ENCODE peak calls at places on chromosomes 12 and 14, in seven cellular contexts. L is DND-41, X is mesenchymal stem cell, Y is ascending aorta, R is astrocyte, G is GM23248, Q is IMR-90. D is an unnamed sample.

GRCh38 chr14:104388011-104388521 is 191.5 kb upstream of the C14orf180 start:
- DNase-seq in L (no peak), X (no peak), Y (no peak), R (no peak), G (no peak), Q (no peak), D (no peak)

GRCh38 chr14:69088523-69089445 is 64.1 kb downstream of the DCAF5 start:
- DNase-seq in L (no peak), X (peak; percentile 93), Y (no peak), R (peak; percentile 79), G (peak; percentile 89), Q (peak; percentile 70), D (peak; percentile 94)

GRCh38 chr14:101475468-101476257 is 85.6 kb upstream of the DIO3 start:
- DNase-seq in L (no peak), X (no peak), Y (no peak), R (peak; percentile 66), G (peak; percentile 87), Q (peak; percentile 81), D (peak; percentile 81)

GRCh38 chr14:53881161-53881846 is 75.3 kb downstream of the BMP4 start:
- DNase-seq in L (no peak), X (peak; percentile 87), Y (no peak), R (peak; percentile 70), G (no peak), Q (peak; percentile 56), D (peak; percentile 82)

GRCh38 chr14:22231022-22231421 is 358.0 kb downstream of the DAD1 start:
- DNase-seq in L (peak; percentile 47), X (no peak), Y (no peak), R (no peak), G (no peak), Q (no peak), D (no peak)

GRCh38 chr12:123856681-123857080 is 94.6 kb downstream of the DNAH10 start:
- DNase-seq in L (no peak), X (no peak), Y (no peak), R (no peak), G (no peak), Q (no peak), D (no peak)

GRCh38 chr14:22106700-22107697 is 433.4 kb upstream of the OR4E1 start:
- DNase-seq in L (no peak), X (no peak), Y (no peak), R (no peak), G (no peak), Q (peak; percentile 29), D (no peak)

GRCh38 chr12:98425859-98426258 is 89.5 kb upstream of the TMPO start:
- DNase-seq in L (no peak), X (no peak), Y (no peak), R (no peak), G (no peak), Q (no peak), D (no peak)

GRCh38 chr12:71054551-71054950 is 103.2 kb downstream of the TSPAN8 start:
- DNase-seq in L (no peak), X (no peak), Y (no peak), R (no peak), G (no peak), Q (no peak), D (no peak)

GRCh38 chr12:39272934-39273770 is 169.8 kb downstream of the KIF21A start:
- DNase-seq in L (peak; percentile 24), X (peak; percentile 72), Y (no peak), R (peak; percentile 27), G (peak; percentile 66), Q (peak; percentile 3), D (peak; percentile 74)

GRCh38 chr12:89135976-89136634 is 216.2 kb downstream of the DUSP6 start:
- DNase-seq in L (no peak), X (no peak), Y (no peak), R (peak; percentile 60), G (peak; percentile 83), Q (peak; percentile 70), D (no peak)

GRCh38 chr14:100827751-100828447 is 2.0 kb downstream of the MEG3 start:
- DNase-seq in L (no peak), X (no peak), Y (no peak), R (peak; percentile 88), G (peak; percentile 80), Q (peak; percentile 81), D (peak; percentile 85)

GRCh38 chr12:118160536-118160935 is 24.6 kb downstream of the PEBP1 start:
- DNase-seq in L (no peak), X (no peak), Y (no peak), R (no peak), G (no peak), Q (no peak), D (no peak)

GRCh38 chr14:78921856-78922255 is 751.7 kb downstream of the NRXN3 start:
- DNase-seq in L (no peak), X (peak; percentile 52), Y (no peak), R (peak; percentile 83), G (peak; percentile 16), Q (peak; percentile 88), D (peak; percentile 29)

GRCh38 chr12:131045705-131046460 is 92.2 kb downstream of the ADGRD1 start:
- DNase-seq in L (no peak), X (no peak), Y (no peak), R (no peak), G (no peak), Q (no peak), D (no peak)
- H3K4me3 ChIP-seq in L (no peak overlapping the region), X (no peak overlapping the region), Y (no peak overlapping the region), R (no peak overlapping the region), G (no peak overlapping the region), Q (no peak overlapping the region), D (no peak overlapping the region)

GRCh38 chr14:77306406-77307098 is 14.1 kb downstream of the POMT2 start:
- DNase-seq in L (no peak), X (peak; percentile 18), Y (no peak), R (peak; percentile 37), G (peak; percentile 21), Q (peak; percentile 21), D (peak; percentile 76)

GRCh38 chr14:77301103-77301502 is 19.6 kb downstream of the POMT2 start:
- DNase-seq in L (peak; percentile 54), X (peak; percentile 87), Y (no peak), R (peak; percentile 74), G (peak; percentile 84), Q (peak; percentile 85), D (peak; percentile 74)

GRCh38 chr14:77305696-77306095 is 15.0 kb downstream of the POMT2 start:
- DNase-seq in L (no peak), X (no peak), Y (no peak), R (no peak), G (no peak), Q (no peak), D (no peak)

GRCh38 chr14:77302926-77303325 is 17.8 kb downstream of the POMT2 start:
- DNase-seq in L (no peak), X (peak; percentile 95), Y (no peak), R (peak; percentile 77), G (peak; percentile 80), Q (peak; percentile 77), D (peak; percentile 46)

DNA sequence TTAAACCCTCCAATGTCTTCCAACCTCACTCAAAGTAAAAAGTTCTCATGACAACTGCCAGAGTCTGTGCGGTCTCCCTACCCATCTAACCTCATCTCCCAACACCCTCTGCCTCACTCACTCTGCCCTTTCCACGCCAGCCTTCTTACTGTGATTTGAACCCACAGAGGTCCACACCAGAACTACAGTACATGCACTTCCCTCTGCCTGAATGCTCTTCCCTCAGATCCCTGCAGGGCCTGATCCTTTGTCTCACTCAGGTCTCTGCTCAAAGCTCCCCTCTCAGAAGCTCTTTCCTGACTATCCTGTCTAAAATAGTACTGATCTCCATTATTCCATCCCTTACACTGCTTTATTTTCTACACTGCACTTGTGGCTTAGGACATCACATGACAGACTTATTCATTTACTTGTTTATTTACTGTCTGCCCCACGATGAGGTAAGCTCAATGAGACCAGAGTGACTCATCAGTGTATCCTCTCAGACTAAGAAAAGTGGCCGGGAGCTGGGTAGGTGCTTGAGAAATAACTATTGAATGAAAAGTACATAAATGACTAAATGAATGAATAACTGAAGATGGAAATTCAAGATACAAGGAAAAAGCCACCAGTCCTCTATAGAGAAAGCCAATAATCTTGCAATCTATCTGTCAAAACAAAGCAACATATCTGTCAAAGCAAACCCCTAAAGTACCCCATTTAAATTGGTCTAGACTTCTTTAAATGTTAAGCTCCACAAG is 17.1 kb downstream of the POMT2 start:
- DNase-seq in L (no peak), X (peak; percentile 99), Y (no peak), R (peak; percentile 97), G (peak; percentile 100), Q (peak; percentile 97), D (peak; percentile 97)
- H3K4me1 ChIP-seq in L (no peaks in the 10 kb centered on the region), X (peaks cover 24% of the 10 kb centered on the region), Y (peaks cover 6% of the 10 kb centered on the region), R (peaks cover 65% of the 10 kb centered on the region), G (peaks cover 41% of the 10 kb centered on the region), Q (peaks cover 12% of the 10 kb centered on the region), D (peaks cover 30% of the 10 kb centered on the region)

GRCh38 chr12:92034858-92035401 is 110.7 kb downstream of the BTG1 start:
- DNase-seq in L (peak; percentile 90), X (peak; percentile 86), Y (no peak), R (peak; percentile 71), G (peak; percentile 58), Q (peak; percentile 91), D (peak; percentile 69)

GRCh38 chr12:92034083-92034482 is 111.6 kb downstream of the BTG1 start:
- DNase-seq in L (peak; percentile 34), X (no peak), Y (no peak), R (no peak), G (no peak), Q (no peak), D (no peak)

GRCh38 chr12:92035477-92035876 is 110.2 kb downstream of the BTG1 start:
- DNase-seq in L (no peak), X (no peak), Y (no peak), R (no peak), G (no peak), Q (no peak), D (no peak)

GRCh38 chr12:92036771-92037453 is 108.7 kb downstream of the BTG1 start:
- DNase-seq in L (no peak), X (peak; percentile 37), Y (no peak), R (peak; percentile 52), G (no peak), Q (peak; percentile 67), D (peak; percentile 89)

DNA sequence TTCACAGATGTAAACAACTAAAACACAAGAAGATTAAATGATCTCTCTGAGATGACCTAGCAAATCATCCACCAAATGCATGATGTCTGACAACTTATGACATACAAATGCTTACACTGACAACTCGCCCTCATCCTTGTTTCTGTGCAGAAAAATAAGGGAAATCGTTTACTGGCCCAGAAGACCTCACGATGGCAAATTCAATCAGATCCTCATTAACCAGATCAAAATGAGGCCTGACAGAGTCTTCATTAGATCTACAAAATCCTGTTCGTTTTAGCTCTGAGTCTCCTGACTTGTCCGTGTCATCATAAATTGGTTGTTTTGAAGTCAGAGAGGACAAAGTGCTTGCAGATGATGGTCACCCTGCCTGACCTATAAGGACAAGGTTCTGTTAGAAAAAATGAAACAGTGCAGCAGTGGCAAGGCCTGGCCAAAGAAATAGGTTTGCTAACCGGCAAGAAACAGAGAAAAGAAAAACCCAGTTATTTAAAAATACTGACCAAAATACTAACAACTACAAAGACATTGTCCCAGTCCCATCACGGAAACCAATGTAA is 109.5 kb downstream of the BTG1 start:
- DNase-seq in L (no peak), X (no peak), Y (no peak), R (no peak), G (no peak), Q (no peak), D (no peak)
- H3K4me3 ChIP-seq in L (no peak overlapping the region), X (no peak overlapping the region), Y (no peak overlapping the region), R (no peak overlapping the region), G (no peak overlapping the region), Q (no peak overlapping the region), D (no peak overlapping the region)

DNA sequence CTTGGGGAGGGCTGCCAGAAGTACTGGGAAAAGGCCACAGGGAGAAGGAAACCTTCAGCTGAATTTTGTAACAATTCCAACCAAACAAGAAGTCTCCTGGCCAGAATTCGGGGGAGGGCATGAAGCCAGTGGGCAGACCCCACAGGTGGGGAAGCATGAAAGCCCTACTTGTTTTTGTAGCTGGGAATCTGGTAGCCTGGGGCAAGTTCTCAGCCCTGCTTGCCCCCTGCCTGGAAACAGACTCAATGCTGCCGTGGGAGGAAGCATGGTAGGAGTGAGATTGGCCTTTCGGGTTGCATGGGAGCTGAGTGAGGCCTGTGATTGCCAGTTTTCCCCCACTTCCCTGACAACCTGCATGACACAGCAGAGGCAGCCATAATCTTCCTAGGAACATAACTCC is 259.2 kb upstream of the RMST start:
- DNase-seq in L (no peak), X (no peak), Y (no peak), R (no peak), G (no peak), Q (no peak), D (no peak)
- H3K4me1 ChIP-seq in L (no peaks in the 10 kb centered on the region), X (no peaks in the 10 kb centered on the region), Y (no peaks in the 10 kb centered on the region), R (no peaks in the 10 kb centered on the region), G (no peaks in the 10 kb centered on the region), Q (no peaks in the 10 kb centered on the region), D (no peaks in the 10 kb centered on the region)

D was measured in adipocyte.